ENCODE peak calls at places on chromosome X, in four cellular contexts. U is occipital lobe, L is AG08396, Q is COR-L47. D is an unnamed sample.

GRCh38 chrX:49860867-49861535 is 18.3 kb upstream of the USP27X start:
- DNase-seq in U (no peak), L (no peak), Q (no peak), D (no peak)

GRCh38 chrX:70554081-70554480 is 109.4 kb downstream of the DLG3 start:
- DNase-seq in U (no peak), L (no peak), Q (no peak), D (no peak)

GRCh38 chrX:78029663-78030062 is 60.2 kb upstream of the PGAM4 start:
- DNase-seq in U (no peak), L (peak), Q (no peak), D (peak)

GRCh38 chrX:16708016-16708415 is 4.5 kb downstream of the CTPS2 start:
- DNase-seq in U (no peak), L (no peak), Q (no peak), D (no peak)

GRCh38 chrX:6226053-6226645 is 2.5 kb downstream of the NLGN4X start:
- DNase-seq in U (no peak), L (no peak), Q (no peak), D (no peak)

GRCh38 chrX:116806288-116806802 is 343.6 kb upstream of the CT83 start:
- DNase-seq in U (no peak), L (no peak), Q (no peak), D (no peak)

GRCh38 chrX:103503853-103504207 is 15.5 kb downstream of the RAB40A start:
- DNase-seq in U (no peak), L (no peak), Q (no peak), D (no peak)

GRCh38 chrX:22090181-22090580 is 58.1 kb downstream of the PHEX start:
- DNase-seq in U (no peak), L (no peak), Q (no peak), D (no peak)

GRCh38 chrX:19630776-19631707 is 115.7 kb upstream of the MAP3K15 start:
- DNase-seq in U (no peak), L (no peak), Q (no peak), D (no peak)

GRCh38 chrX:123274796-123275195 is 90.7 kb downstream of the GRIA3 start:
- DNase-seq in U (no peak), L (no peak), Q (no peak), D (no peak)

GRCh38 chrX:130170752-130171445 is 863 bp upstream of the RAB33A start:
- DNase-seq in U (peak), L (peak), Q (peak), D (peak)

GRCh38 chrX:131836161-131836560 is 186.9 kb upstream of the STK26 start:
- DNase-seq in U (no peak), L (no peak), Q (no peak), D (no peak)

GRCh38 chrX:27890611-27891010 is 82.8 kb downstream of the MAGEB10 start:
- DNase-seq in U (no peak), L (peak), Q (no peak), D (no peak)

GRCh38 chrX:148135738-148136137 is 154.6 kb downstream of the FMR1NB start:
- DNase-seq in U (no peak), L (no peak), Q (no peak), D (no peak)

GRCh38 chrX:17732138-17732783 is 5.0 kb upstream of the SCML1 start:
- DNase-seq in U (no peak), L (peak), Q (no peak), D (no peak)

GRCh38 chrX:18983711-18984380 is at the start of gene PHKA2:
- DNase-seq in U (peak), L (peak), Q (peak), D (peak)

D was measured in body of pancreas.